ENCODE peak calls at places on chromosome 1, in ten cellular contexts. One of them, this sample, is unnamed. For H3K27me3 and H3K9me3, the result is how much of the 10 kb centered on the place peaks cover.

GRCh38 chr1:37477198-37477931 is 3.0 kb downstream of the ZC3H12A start:
- DNase-seq in fibroblast of lung: peak
- DNase-seq in psoas muscle: peak
- DNase-seq in neural progenitor cell: no peak
- DNase-seq in CD4-positive, alpha-beta T cell: peak
- DNase-seq in heart right ventricle: no peak
- DNase-seq in IMR-90: peak
- DNase-seq in esophagus squamous epithelium: no peak
- DNase-seq in right lobe of liver: peak
- DNase-seq in tibial artery: no peak
- DNase-seq in this sample: no peak

GRCh38 chr1:119159096-119159495 is 18.6 kb upstream of the WARS2 start:
- DNase-seq in CD4-positive, alpha-beta T cell: no peak
- DNase-seq in psoas muscle: no peak
- DNase-seq in heart right ventricle: no peak
- DNase-seq in esophagus squamous epithelium: no peak
- DNase-seq in right lobe of liver: no peak
- DNase-seq in neural progenitor cell: no peak
- DNase-seq in fibroblast of lung: peak
- DNase-seq in tibial artery: no peak
- DNase-seq in IMR-90: peak
- DNase-seq in this sample: no peak

GRCh38 chr1:85584264-85584781 is 3.8 kb downstream of the CCN1 start:
- DNase-seq in neural progenitor cell: peak
- DNase-seq in esophagus squamous epithelium: no peak
- DNase-seq in heart right ventricle: no peak
- DNase-seq in right lobe of liver: no peak
- DNase-seq in fibroblast of lung: peak
- DNase-seq in psoas muscle: no peak
- DNase-seq in IMR-90: peak
- DNase-seq in tibial artery: no peak
- DNase-seq in CD4-positive, alpha-beta T cell: no peak
- DNase-seq in this sample: no peak

GRCh38 chr1:87600848-87601247 is 272.2 kb downstream of the LMO4 start:
- DNase-seq in IMR-90: peak
- DNase-seq in tibial artery: no peak
- DNase-seq in neural progenitor cell: no peak
- DNase-seq in heart right ventricle: no peak
- DNase-seq in fibroblast of lung: no peak
- DNase-seq in psoas muscle: no peak
- DNase-seq in esophagus squamous epithelium: no peak
- DNase-seq in right lobe of liver: no peak
- DNase-seq in CD4-positive, alpha-beta T cell: no peak
- DNase-seq in this sample: no peak

GRCh38 chr1:110120960-110121561 is 8.8 kb downstream of the UBL4B start:
- DNase-seq in esophagus squamous epithelium: no peak
- DNase-seq in psoas muscle: no peak
- DNase-seq in CD4-positive, alpha-beta T cell: no peak
- DNase-seq in tibial artery: no peak
- DNase-seq in fibroblast of lung: no peak
- DNase-seq in right lobe of liver: no peak
- DNase-seq in neural progenitor cell: no peak
- DNase-seq in heart right ventricle: no peak
- DNase-seq in IMR-90: no peak
- DNase-seq in this sample: no peak

GRCh38 chr1:166947398-166948043 is 27.8 kb downstream of the ILDR2 start:
- DNase-seq in neural progenitor cell: peak
- DNase-seq in CD4-positive, alpha-beta T cell: no peak
- DNase-seq in psoas muscle: peak
- DNase-seq in IMR-90: peak
- DNase-seq in esophagus squamous epithelium: no peak
- DNase-seq in right lobe of liver: peak
- DNase-seq in fibroblast of lung: peak
- DNase-seq in heart right ventricle: peak
- DNase-seq in tibial artery: peak
- DNase-seq in this sample: peak

GRCh38 chr1:62159940-62160348 is 34.7 kb upstream of the L1TD1 start:
- DNase-seq in esophagus squamous epithelium: no peak
- DNase-seq in psoas muscle: no peak
- DNase-seq in fibroblast of lung: no peak
- DNase-seq in neural progenitor cell: no peak
- DNase-seq in heart right ventricle: no peak
- DNase-seq in tibial artery: no peak
- DNase-seq in CD4-positive, alpha-beta T cell: no peak
- DNase-seq in IMR-90: no peak
- DNase-seq in right lobe of liver: no peak
- DNase-seq in this sample: no peak

GRCh38 chr1:68819190-68819829 is 322.4 kb upstream of the DEPDC1 start:
- DNase-seq in esophagus squamous epithelium: no peak
- DNase-seq in neural progenitor cell: peak
- DNase-seq in psoas muscle: no peak
- DNase-seq in tibial artery: no peak
- DNase-seq in fibroblast of lung: peak
- DNase-seq in IMR-90: peak
- DNase-seq in CD4-positive, alpha-beta T cell: no peak
- DNase-seq in right lobe of liver: no peak
- DNase-seq in heart right ventricle: no peak
- DNase-seq in this sample: no peak

GRCh38 chr1:12435639-12436344 is 182.2 kb downstream of the DHRS3 start:
- DNase-seq in tibial artery: no peak
- DNase-seq in IMR-90: peak
- DNase-seq in fibroblast of lung: peak
- DNase-seq in neural progenitor cell: no peak
- DNase-seq in psoas muscle: no peak
- DNase-seq in right lobe of liver: no peak
- DNase-seq in heart right ventricle: no peak
- DNase-seq in CD4-positive, alpha-beta T cell: no peak
- DNase-seq in esophagus squamous epithelium: no peak
- DNase-seq in this sample: no peak

GRCh38 chr1:58456470-58456869 is 90.1 kb downstream of the OMA1 start:
- DNase-seq in CD4-positive, alpha-beta T cell: no peak
- DNase-seq in right lobe of liver: no peak
- DNase-seq in psoas muscle: no peak
- DNase-seq in heart right ventricle: no peak
- DNase-seq in fibroblast of lung: peak
- DNase-seq in tibial artery: no peak
- DNase-seq in neural progenitor cell: no peak
- DNase-seq in esophagus squamous epithelium: no peak
- DNase-seq in IMR-90: peak
- DNase-seq in this sample: no peak

GRCh38 chr1:83692524-83693336 is 306.2 kb downstream of the TTLL7 start:
- DNase-seq in neural progenitor cell: peak
- DNase-seq in tibial artery: no peak
- DNase-seq in CD4-positive, alpha-beta T cell: no peak
- DNase-seq in right lobe of liver: peak
- DNase-seq in esophagus squamous epithelium: no peak
- DNase-seq in heart right ventricle: peak
- DNase-seq in psoas muscle: no peak
- DNase-seq in fibroblast of lung: peak
- DNase-seq in IMR-90: peak
- DNase-seq in this sample: no peak

GRCh38 chr1:156661932-156662587 is 15.1 kb downstream of the NES start:
- DNase-seq in psoas muscle: no peak
- DNase-seq in neural progenitor cell: peak
- DNase-seq in right lobe of liver: no peak
- DNase-seq in heart right ventricle: no peak
- DNase-seq in CD4-positive, alpha-beta T cell: no peak
- DNase-seq in fibroblast of lung: peak
- DNase-seq in esophagus squamous epithelium: no peak
- DNase-seq in tibial artery: no peak
- DNase-seq in IMR-90: peak
- DNase-seq in this sample: no peak

GRCh38 chr1:22545126-22545525 is 18.2 kb upstream of the EPHA8 start:
- DNase-seq in psoas muscle: no peak
- DNase-seq in tibial artery: no peak
- DNase-seq in fibroblast of lung: no peak
- DNase-seq in IMR-90: no peak
- DNase-seq in CD4-positive, alpha-beta T cell: no peak
- DNase-seq in neural progenitor cell: peak
- DNase-seq in right lobe of liver: no peak
- DNase-seq in esophagus squamous epithelium: no peak
- DNase-seq in heart right ventricle: no peak
- DNase-seq in this sample: no peak

GRCh38 chr1:22550021-22550420 is 13.3 kb upstream of the EPHA8 start:
- DNase-seq in fibroblast of lung: no peak
- DNase-seq in right lobe of liver: no peak
- DNase-seq in CD4-positive, alpha-beta T cell: no peak
- DNase-seq in heart right ventricle: no peak
- DNase-seq in psoas muscle: no peak
- DNase-seq in tibial artery: no peak
- DNase-seq in esophagus squamous epithelium: no peak
- DNase-seq in neural progenitor cell: no peak
- DNase-seq in IMR-90: no peak
- DNase-seq in this sample: no peak

GRCh38 chr1:22547818-22548454 is 15.4 kb upstream of the EPHA8 start:
- DNase-seq in psoas muscle: no peak
- DNase-seq in fibroblast of lung: no peak
- DNase-seq in CD4-positive, alpha-beta T cell: no peak
- DNase-seq in right lobe of liver: no peak
- DNase-seq in IMR-90: no peak
- DNase-seq in esophagus squamous epithelium: no peak
- DNase-seq in tibial artery: no peak
- DNase-seq in neural progenitor cell: no peak
- DNase-seq in heart right ventricle: no peak
- DNase-seq in this sample: no peak

GRCh38 chr1:22544606-22545005 is 18.7 kb upstream of the EPHA8 start:
- DNase-seq in fibroblast of lung: no peak
- DNase-seq in right lobe of liver: no peak
- DNase-seq in neural progenitor cell: no peak
- DNase-seq in esophagus squamous epithelium: no peak
- DNase-seq in IMR-90: no peak
- DNase-seq in heart right ventricle: no peak
- DNase-seq in tibial artery: no peak
- DNase-seq in CD4-positive, alpha-beta T cell: no peak
- DNase-seq in psoas muscle: no peak
- DNase-seq in this sample: no peak

GRCh38 chr1:22547186-22547817 is 16.0 kb upstream of the EPHA8 start:
- DNase-seq in neural progenitor cell: no peak
- DNase-seq in IMR-90: no peak
- DNase-seq in fibroblast of lung: no peak
- DNase-seq in psoas muscle: no peak
- DNase-seq in heart right ventricle: no peak
- DNase-seq in right lobe of liver: no peak
- DNase-seq in tibial artery: no peak
- DNase-seq in esophagus squamous epithelium: no peak
- DNase-seq in CD4-positive, alpha-beta T cell: no peak
- DNase-seq in this sample: no peak
- H3K27me3 ChIP-seq in neural progenitor cell: under half
- H3K27me3 ChIP-seq in IMR-90: half or more
- H3K27me3 ChIP-seq in fibroblast of lung: under half
- H3K27me3 ChIP-seq in psoas muscle: under half
- H3K27me3 ChIP-seq in heart right ventricle: under half
- H3K27me3 ChIP-seq in right lobe of liver: under half
- H3K27me3 ChIP-seq in tibial artery: half or more
- H3K27me3 ChIP-seq in esophagus squamous epithelium: half or more
- H3K27me3 ChIP-seq in CD4-positive, alpha-beta T cell: under half
- H3K27me3 ChIP-seq in this sample: half or more

GRCh38 chr1:206661161-206661820 is 23.4 kb upstream of the MAPKAPK2 start:
- DNase-seq in heart right ventricle: no peak
- DNase-seq in psoas muscle: no peak
- DNase-seq in fibroblast of lung: no peak
- DNase-seq in right lobe of liver: no peak
- DNase-seq in tibial artery: no peak
- DNase-seq in IMR-90: no peak
- DNase-seq in neural progenitor cell: no peak
- DNase-seq in esophagus squamous epithelium: no peak
- DNase-seq in CD4-positive, alpha-beta T cell: no peak
- DNase-seq in this sample: no peak
- H3K9me3 ChIP-seq in heart right ventricle: under half
- H3K9me3 ChIP-seq in psoas muscle: under half
- H3K9me3 ChIP-seq in fibroblast of lung: under half
- H3K9me3 ChIP-seq in right lobe of liver: under half
- H3K9me3 ChIP-seq in tibial artery: under half
- H3K9me3 ChIP-seq in IMR-90: under half
- H3K9me3 ChIP-seq in neural progenitor cell: under half
- H3K9me3 ChIP-seq in esophagus squamous epithelium: under half
- H3K9me3 ChIP-seq in CD4-positive, alpha-beta T cell: under half
- H3K9me3 ChIP-seq in this sample: under half

GRCh38 chr1:223348439-223348838 is 15.5 kb downstream of the SUSD4 start:
- DNase-seq in CD4-positive, alpha-beta T cell: no peak
- DNase-seq in psoas muscle: no peak
- DNase-seq in fibroblast of lung: no peak
- DNase-seq in heart right ventricle: no peak
- DNase-seq in esophagus squamous epithelium: no peak
- DNase-seq in right lobe of liver: no peak
- DNase-seq in tibial artery: no peak
- DNase-seq in IMR-90: no peak
- DNase-seq in neural progenitor cell: peak
- DNase-seq in this sample: no peak
- H3K27me3 ChIP-seq in CD4-positive, alpha-beta T cell: under half
- H3K27me3 ChIP-seq in psoas muscle: under half
- H3K27me3 ChIP-seq in fibroblast of lung: under half
- H3K27me3 ChIP-seq in heart right ventricle: under half
- H3K27me3 ChIP-seq in esophagus squamous epithelium: under half
- H3K27me3 ChIP-seq in right lobe of liver: under half
- H3K27me3 ChIP-seq in tibial artery: under half
- H3K27me3 ChIP-seq in IMR-90: under half
- H3K27me3 ChIP-seq in neural progenitor cell: under half
- H3K27me3 ChIP-seq in this sample: under half

DNA sequence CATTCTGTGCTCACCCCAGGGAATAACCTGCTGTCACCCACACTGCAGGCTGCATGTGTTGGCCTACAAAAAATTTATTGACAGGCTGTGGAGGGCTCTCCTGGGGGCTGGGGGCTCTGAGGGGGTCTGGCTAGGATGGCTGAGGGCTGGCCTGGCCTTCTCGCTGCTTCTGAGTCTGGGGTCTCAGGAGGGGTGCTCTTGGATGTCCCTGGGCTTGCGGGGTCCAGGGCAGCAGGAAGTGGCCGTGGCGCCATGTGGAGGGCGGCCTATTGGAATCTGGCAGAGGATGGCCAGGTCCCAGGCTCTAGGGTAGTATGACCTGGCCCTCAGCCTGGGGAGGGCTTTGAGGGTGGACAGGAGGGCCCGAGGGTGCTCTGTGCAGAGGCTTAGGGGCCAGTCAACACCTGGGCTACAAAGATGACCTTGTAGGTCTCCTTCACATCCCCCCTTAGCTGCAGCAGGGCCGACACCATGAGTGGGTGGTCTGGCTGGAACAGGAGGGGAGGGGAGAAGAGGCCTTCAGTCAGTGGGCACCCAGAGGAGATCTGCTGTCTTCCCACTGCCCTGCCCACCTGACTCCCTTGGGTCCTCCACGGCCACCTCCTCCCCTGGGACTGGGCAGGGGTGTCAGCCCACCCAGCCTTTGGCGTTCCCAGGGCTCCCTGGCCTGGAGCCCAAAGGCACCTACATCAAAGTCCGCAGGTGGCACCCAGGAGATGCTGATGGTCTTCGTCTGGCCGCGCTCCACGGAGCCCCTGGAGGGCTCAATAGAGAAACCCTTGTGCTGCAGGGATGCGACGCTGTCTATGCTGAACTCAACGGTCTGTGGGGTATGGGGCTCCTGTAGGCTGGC is 3.0 kb upstream of the TMEM52 start:
- DNase-seq in IMR-90: no peak
- DNase-seq in neural progenitor cell: no peak
- DNase-seq in right lobe of liver: peak
- DNase-seq in heart right ventricle: no peak
- DNase-seq in CD4-positive, alpha-beta T cell: no peak
- DNase-seq in fibroblast of lung: no peak
- DNase-seq in tibial artery: no peak
- DNase-seq in psoas muscle: no peak
- DNase-seq in esophagus squamous epithelium: no peak
- DNase-seq in this sample: no peak
- H3K9me3 ChIP-seq in IMR-90: under half
- H3K9me3 ChIP-seq in neural progenitor cell: under half
- H3K9me3 ChIP-seq in right lobe of liver: under half
- H3K9me3 ChIP-seq in heart right ventricle: under half
- H3K9me3 ChIP-seq in CD4-positive, alpha-beta T cell: under half
- H3K9me3 ChIP-seq in fibroblast of lung: under half
- H3K9me3 ChIP-seq in tibial artery: under half
- H3K9me3 ChIP-seq in psoas muscle: under half
- H3K9me3 ChIP-seq in esophagus squamous epithelium: under half
- H3K9me3 ChIP-seq in this sample: under half

GRCh38 chr1:154870734-154871133 is 653 bp upstream of the KCNN3 start:
- DNase-seq in right lobe of liver: no peak
- DNase-seq in heart right ventricle: no peak
- DNase-seq in CD4-positive, alpha-beta T cell: no peak
- DNase-seq in IMR-90: no peak
- DNase-seq in fibroblast of lung: no peak
- DNase-seq in esophagus squamous epithelium: no peak
- DNase-seq in psoas muscle: no peak
- DNase-seq in tibial artery: no peak
- DNase-seq in neural progenitor cell: no peak
- DNase-seq in this sample: no peak
- H3K27me3 ChIP-seq in right lobe of liver: under half
- H3K27me3 ChIP-seq in heart right ventricle: under half
- H3K27me3 ChIP-seq in CD4-positive, alpha-beta T cell: under half
- H3K27me3 ChIP-seq in IMR-90: half or more
- H3K27me3 ChIP-seq in fibroblast of lung: under half
- H3K27me3 ChIP-seq in esophagus squamous epithelium: under half
- H3K27me3 ChIP-seq in psoas muscle: under half
- H3K27me3 ChIP-seq in tibial artery: under half
- H3K27me3 ChIP-seq in neural progenitor cell: under half
- H3K27me3 ChIP-seq in this sample: under half